ENCODE peak calls at places on chromosomes 1 and 21, in five cellular contexts. W is bronchial epithelial cell, M is left ventricle myocardium inferior, S is AG04450, C is nephron progenitor cell. Y is an unnamed sample.

GRCh38 chr1:109398343-109399225 is 866 bp upstream of the SORT1 start:
- DNase-seq in W (peak; percentile 35), M (no peak), S (no peak), C (no peak), Y (no peak)

GRCh38 chr1:93079685-93080141 is 630 bp downstream of the MTF2 start:
- DNase-seq in W (peak; percentile 20), M (no peak), S (no peak), C (peak; percentile 46), Y (no peak)

GRCh38 chr1:54069792-54070548 is 16.6 kb downstream of the TCEANC2 start:
- DNase-seq in W (peak; percentile 73), M (no peak), S (no peak), C (no peak), Y (no peak)

GRCh38 chr1:241934181-241934815 is 23.3 kb upstream of the BECN2 start:
- DNase-seq in W (peak; percentile 11), M (no peak), S (no peak), C (peak; percentile 60), Y (no peak)

GRCh38 chr1:167909691-167910180 is 4.2 kb downstream of the ADCY10 start:
- DNase-seq in W (peak; percentile 29), M (no peak), S (no peak), C (no peak), Y (no peak)

GRCh38 chr1:107459204-107459904 is 318.5 kb downstream of the NTNG1 start:
- DNase-seq in W (no peak), M (no peak), S (no peak), C (no peak), Y (no peak)

GRCh38 chr1:225911207-225912130 is 12.6 kb downstream of the PYCR2 start:
- DNase-seq in W (no peak), M (peak; percentile 69), S (no peak), C (peak; percentile 81), Y (peak; percentile 72)

GRCh38 chr1:111202707-111203623 is 2.5 kb upstream of the DENND2D start:
- DNase-seq in W (no peak), M (no peak), S (no peak), C (no peak), Y (no peak)

GRCh38 chr1:221543529-221544120 is 198.3 kb downstream of the DUSP10 start:
- DNase-seq in W (peak; percentile 38), M (no peak), S (no peak), C (no peak), Y (no peak)

GRCh38 chr1:99177465-99177864 is 86.8 kb upstream of the PLPPR4 start:
- DNase-seq in W (no peak), M (no peak), S (no peak), C (no peak), Y (no peak)

GRCh38 chr21:26842300-26842699 is 2.9 kb downstream of the ADAMTS1 start:
- DNase-seq in W (no peak), M (no peak), S (no peak), C (no peak), Y (no peak)

GRCh38 chr1:149896589-149896988 is 2.8 kb upstream of the BOLA1 start:
- DNase-seq in W (no peak), M (no peak), S (no peak), C (no peak), Y (no peak)

GRCh38 chr1:245860681-245861552 is 646.2 kb downstream of the SMYD3 start:
- DNase-seq in W (no peak), M (no peak), S (no peak), C (no peak), Y (no peak)

GRCh38 chr1:48610628-48611542 is 138.9 kb upstream of the SPATA6 start:
- DNase-seq in W (no peak), M (peak; percentile 56), S (no peak), C (no peak), Y (no peak)

GRCh38 chr1:83807792-83808191 is 191.1 kb downstream of the TTLL7 start:
- DNase-seq in W (no peak), M (no peak), S (no peak), C (no peak), Y (no peak)

GRCh38 chr1:243851129-243851756 is 1.2 kb upstream of the AKT3 start:
- DNase-seq in W (peak; percentile 6), M (no peak), S (no peak), C (no peak), Y (no peak)

DNA sequence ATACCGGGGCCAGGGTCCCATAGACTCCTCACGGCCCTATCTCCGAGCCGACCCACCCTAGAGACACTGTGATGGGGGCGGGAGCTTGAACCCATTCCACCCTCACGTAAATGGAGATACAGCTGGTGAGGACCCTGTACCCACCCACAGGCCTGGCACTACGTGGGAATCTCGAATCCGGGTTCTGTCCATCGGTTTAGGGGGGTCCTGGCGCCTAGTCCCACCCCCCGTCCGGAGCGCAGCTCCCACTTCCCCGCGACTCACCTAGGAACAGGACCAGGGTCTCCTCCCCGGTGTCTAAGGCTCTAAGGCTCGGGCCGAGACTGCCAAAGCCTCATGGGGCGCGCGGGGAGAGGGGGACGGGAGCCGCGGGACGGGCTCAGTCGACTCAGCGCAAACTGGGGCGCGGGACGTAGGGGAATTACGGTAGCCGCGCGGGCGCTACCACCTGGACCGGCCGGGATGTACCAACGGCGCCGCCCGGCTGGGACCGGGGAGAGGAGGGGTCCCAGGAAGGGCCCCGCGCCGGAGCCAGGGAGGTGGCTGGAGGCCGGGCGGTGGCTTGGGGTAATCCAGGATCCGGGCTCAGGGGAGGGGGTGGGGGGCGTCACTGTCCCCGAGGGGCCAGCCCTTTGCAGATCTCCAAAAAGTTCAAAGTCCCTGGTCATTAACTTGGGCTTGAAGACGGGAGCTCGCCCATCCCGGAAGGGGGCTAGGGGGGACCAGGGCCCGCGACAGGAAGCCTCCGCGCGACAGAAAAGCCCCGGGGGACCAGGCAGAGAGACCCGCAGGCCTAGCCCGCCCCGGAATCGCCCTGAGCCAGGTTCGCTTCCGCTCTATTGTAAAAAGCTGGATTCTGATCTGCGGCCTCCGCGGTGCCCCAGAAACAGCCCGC is 1.0 kb downstream of the PLEKHG5 start:
- DNase-seq in W (peak; percentile 49), M (peak; percentile 66), S (peak; percentile 32), C (peak; percentile 80), Y (no peak)
- TF ChIP-seq CTCF in W (no peak), M (peak; percentile 5), S (no peak), C (peak; percentile 42), Y (peak; percentile 77)

DNA sequence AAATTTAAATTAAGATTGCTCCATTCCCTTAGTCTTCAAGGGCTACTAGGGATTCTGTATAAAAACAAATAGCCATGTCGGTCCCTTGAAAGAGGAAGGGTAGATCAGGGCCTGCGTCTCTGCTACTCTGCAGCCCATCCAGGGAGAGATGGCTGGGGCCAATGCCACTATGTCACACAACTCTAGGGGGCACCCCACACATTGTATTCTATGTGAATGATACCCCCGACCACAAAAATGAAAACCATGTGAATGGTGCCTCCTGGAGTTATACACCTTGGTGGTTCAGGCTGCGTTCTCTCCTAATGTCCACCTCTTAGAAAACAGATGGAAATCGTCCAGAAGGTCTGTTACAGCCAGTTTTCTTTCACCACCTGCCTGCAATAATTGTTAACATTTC is 18.0 kb downstream of the PIK3C2B start:
- DNase-seq in W (no peak), M (no peak), S (no peak), C (no peak), Y (no peak)
- TF ChIP-seq CTCF in W (no peak), M (no peak), S (no peak), C (no peak), Y (no peak)

DNA sequence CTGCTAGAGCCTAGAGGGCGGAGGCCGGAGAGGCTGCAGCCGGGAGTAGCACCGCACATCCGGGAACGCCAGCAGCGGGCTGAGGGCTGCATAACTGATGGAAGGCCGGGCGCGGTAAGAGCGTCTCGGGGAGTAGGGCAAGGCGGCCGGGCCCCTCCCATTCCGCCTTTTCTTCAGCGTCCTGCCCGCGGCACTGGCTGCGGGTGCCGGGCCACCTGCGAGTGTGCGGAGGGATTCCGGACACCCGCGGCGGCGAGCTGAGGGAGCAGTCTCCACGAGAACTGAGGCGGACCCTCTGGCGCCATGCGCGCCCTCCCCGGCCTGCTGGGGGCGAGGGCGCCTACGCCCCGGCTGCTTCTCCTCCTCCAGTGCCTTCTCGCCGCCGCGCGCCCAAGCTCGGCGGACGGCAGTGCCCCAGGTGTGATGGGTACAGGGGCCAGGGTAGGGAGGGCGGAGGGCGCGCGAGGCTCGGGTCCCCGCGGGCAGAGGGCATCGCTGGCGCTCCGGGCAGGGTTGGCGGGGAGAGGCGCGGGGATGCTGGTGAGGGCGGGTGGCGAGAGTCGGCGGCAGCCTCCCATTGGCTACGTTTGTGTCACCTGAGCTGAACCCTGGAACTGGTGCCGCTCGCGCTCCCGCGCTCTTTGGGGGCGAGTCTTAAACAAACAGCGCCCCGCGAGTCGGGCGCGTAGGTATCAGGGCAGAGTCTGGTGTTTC is 334.4 kb downstream of the SRGAP2C start:
- DNase-seq in W (peak; percentile 29), M (peak; percentile 41), S (no peak), C (peak; percentile 67), Y (peak; percentile 90)
- TF ChIP-seq CTCF in W (no peak), M (no peak), S (no peak), C (no peak), Y (peak; percentile 28)

DNA sequence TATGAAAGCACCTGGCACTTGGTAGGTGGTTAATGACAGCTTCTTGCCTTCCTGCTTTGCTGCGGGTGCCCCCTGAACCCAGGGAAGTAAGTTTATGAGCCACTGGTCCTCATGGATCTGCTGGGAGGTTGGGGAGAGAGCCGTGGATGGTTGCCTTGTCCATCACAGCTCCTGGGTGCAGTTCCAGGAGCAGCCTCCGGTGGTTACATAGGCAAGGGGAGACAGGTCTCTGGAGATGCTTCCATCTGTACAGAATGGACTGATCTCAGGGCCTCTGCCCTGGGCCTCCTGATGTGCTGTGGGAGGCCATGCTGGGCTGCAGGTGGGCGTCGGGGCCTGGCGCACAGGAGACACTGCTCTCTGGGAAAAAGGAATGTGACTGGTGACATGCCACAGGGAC is 31.6 kb upstream of the ARHGEF10L start:
- DNase-seq in W (no peak), M (no peak), S (no peak), C (no peak), Y (no peak)
- TF ChIP-seq CTCF in W (peak; percentile 21), M (no peak), S (peak; percentile 29), C (no peak), Y (peak; percentile 24)

GRCh38 chr1:61436016-61436415 is 288.9 kb downstream of the TM2D1 start:
- DNase-seq in W (no peak), M (no peak), S (no peak), C (no peak), Y (no peak)
- TF ChIP-seq CTCF in W (no peak), M (peak; percentile 35), S (peak; percentile 21), C (no peak), Y (peak; percentile 21)

DNA sequence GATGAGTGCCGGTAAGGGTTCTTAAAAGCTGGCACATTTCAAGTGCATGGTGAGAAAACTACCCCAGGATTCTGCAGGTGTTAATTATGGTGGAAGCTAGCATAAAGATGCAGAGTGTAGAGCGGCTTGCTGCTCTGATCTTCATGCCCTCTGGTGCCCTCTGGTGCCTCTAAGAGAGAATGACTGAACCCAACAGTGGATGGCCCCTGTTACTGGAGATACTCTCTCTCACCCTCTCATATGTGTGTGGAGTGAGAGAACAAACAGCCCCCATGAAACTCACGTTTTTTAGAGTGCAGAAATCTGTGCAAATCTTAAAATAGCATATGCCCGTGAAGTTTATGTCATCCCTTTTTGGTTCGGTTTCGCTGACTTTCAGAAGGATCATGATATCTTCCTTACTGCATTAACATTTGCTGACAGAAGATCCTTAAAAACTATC is 90.0 kb downstream of the GRIK1 start:
- DNase-seq in W (peak; percentile 59), M (peak; percentile 17), S (peak; percentile 15), C (peak; percentile 52), Y (no peak)
- TF ChIP-seq CTCF in W (peak; percentile 79), M (peak; percentile 81), S (peak; percentile 90), C (peak; percentile 73), Y (peak; percentile 93)

DNA sequence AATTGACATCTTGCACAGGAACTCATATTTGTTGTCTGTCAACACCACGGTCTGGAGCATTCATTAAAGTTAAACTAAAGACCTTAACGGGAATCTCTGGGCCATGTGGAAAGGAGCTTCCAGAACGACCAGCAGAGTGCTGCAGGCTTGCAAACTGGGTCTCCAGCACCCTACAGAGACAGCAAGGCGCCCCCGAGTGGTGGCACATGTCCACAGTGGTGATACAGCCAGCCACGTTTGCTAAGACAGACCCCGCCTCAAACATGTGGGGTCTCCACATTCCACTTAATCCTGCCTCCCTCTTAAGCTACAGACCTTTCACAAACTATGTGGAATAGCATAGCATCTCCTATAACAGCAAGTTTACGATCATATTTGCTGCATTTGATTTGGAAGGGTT is 96.5 kb upstream of the BACE2 start:
- DNase-seq in W (no peak), M (no peak), S (no peak), C (peak; percentile 46), Y (no peak)
- TF ChIP-seq CTCF in W (peak; percentile 19), M (no peak), S (no peak), C (no peak), Y (peak; percentile 30)

Y was measured in chondrocyte.